ENCODE peak calls at places on chromosomes 13 and 19, in eight cellular contexts. L, S, I, E, Y, Z, M and U are unnamed samples.

GRCh38 chr13:57666554-57666953 is 35.0 kb downstream of the PCDH17 start:
- DNase-seq in S (no peak), L (no peak), I (no peak), Y (no peak), E (no peak), M (no peak), Z (no peak), U (no peak)

GRCh38 chr13:52924241-52925148 is 76.1 kb upstream of the PCDH8 start:
- DNase-seq in E (no peak), M (no peak), L (no peak), I (no peak), Y (no peak), Z (no peak), S (no peak), U (no peak)

GRCh38 chr19:3544742-3545668 is 6.0 kb downstream of the TEKTIP1 start:
- DNase-seq in M (peak; percentile 58), Z (peak; percentile 26), S (peak; percentile 82), I (peak; percentile 81), L (peak; percentile 74), E (peak; percentile 68), Y (peak; percentile 49), U (peak; percentile 92)

GRCh38 chr13:28049880-28050871 is 50.2 kb downstream of the FLT3 start:
- DNase-seq in I (no peak), S (no peak), E (no peak), Y (no peak), M (no peak), Z (no peak), L (no peak), U (no peak)

GRCh38 chr19:55053735-55054134 is 9.2 kb downstream of the RDH13 start:
- DNase-seq in Y (no peak), I (no peak), L (no peak), S (no peak), M (no peak), E (no peak), Z (no peak), U (no peak)

GRCh38 chr19:31177230-31177629 is 172.0 kb downstream of the TSHZ3 start:
- DNase-seq in M (peak; percentile 3), Y (no peak), S (no peak), E (no peak), I (no peak), Z (no peak), L (no peak), U (no peak)

GRCh38 chr19:42542791-42543190 is 14.5 kb upstream of the CEACAM1 start:
- DNase-seq in I (no peak), Y (no peak), L (no peak), Z (no peak), S (no peak), M (no peak), E (no peak), U (no peak)

GRCh38 chr13:97030705-97031452 is 36.6 kb upstream of the OXGR1 start:
- DNase-seq in Z (peak; percentile 61), S (no peak), L (no peak), M (peak; percentile 83), E (no peak), I (no peak), Y (peak; percentile 62), U (peak; percentile 17)

GRCh38 chr13:114077938-114078335 is 54.5 kb downstream of the RASA3 start:
- DNase-seq in Y (peak; percentile 75), E (peak; percentile 18), M (peak; percentile 74), I (no peak), L (no peak), Z (peak; percentile 40), S (peak; percentile 77), U (no peak)

GRCh38 chr13:101393140-101393539 is 23.2 kb downstream of the NALCN start:
- DNase-seq in Z (no peak), I (no peak), M (no peak), S (no peak), Y (no peak), E (no peak), L (no peak), U (no peak)

GRCh38 chr19:36081385-36081784 is 26.7 kb downstream of the WDR62 start:
- DNase-seq in L (peak; percentile 16), M (no peak), Z (peak; percentile 10), E (no peak), S (no peak), I (no peak), Y (peak; percentile 9), U (no peak)

GRCh38 chr19:45420356-45420755 is 3.4 kb downstream of the ERCC1 start:
- DNase-seq in S (no peak), I (no peak), L (no peak), Y (no peak), M (no peak), Z (no peak), E (no peak), U (no peak)

GRCh38 chr13:25802579-25802978 is 249.2 kb downstream of the SHISA2 start:
- DNase-seq in I (no peak), Y (no peak), M (no peak), S (no peak), L (no peak), E (no peak), Z (no peak), U (no peak)
- TF ChIP-seq CTCF in I (no peak), Y (no peak), M (no peak), S (no peak), L (no peak), E (no peak), Z (no peak), U (no peak)

GRCh38 chr19:51259348-51260245 is 8.7 kb downstream of the SIGLECL1 start:
- DNase-seq in L (peak; percentile 26), Z (peak; percentile 22), S (no peak), M (peak; percentile 54), E (no peak), I (peak; percentile 44), Y (peak; percentile 36), U (peak; percentile 60)
- TF ChIP-seq CTCF in L (peak; percentile 36), Z (peak; percentile 46), S (peak; percentile 11), M (peak; percentile 89), E (no peak), I (peak; percentile 61), Y (peak; percentile 77), U (peak; percentile 84)

GRCh38 chr19:56351208-56351607 is 36.6 kb upstream of the ZSCAN5A start:
- DNase-seq in M (no peak), E (no peak), Y (no peak), I (no peak), L (no peak), S (no peak), Z (no peak), U (no peak)

GRCh38 chr19:56347163-56347778 is 32.6 kb upstream of the ZSCAN5A start:
- DNase-seq in I (no peak), Y (no peak), E (no peak), M (no peak), L (no peak), Z (no peak), S (no peak), U (no peak)

GRCh38 chr19:56350416-56351045 is 35.9 kb upstream of the ZSCAN5A start:
- DNase-seq in Z (peak; percentile 41), I (peak; percentile 54), E (peak; percentile 67), M (peak; percentile 65), S (no peak), L (peak; percentile 74), Y (peak; percentile 62), U (peak; percentile 36)

GRCh38 chr19:56348289-56348877 is 33.7 kb upstream of the ZSCAN5A start:
- DNase-seq in I (no peak), Z (no peak), S (no peak), M (peak; percentile 13), Y (no peak), E (no peak), L (no peak), U (no peak)
- TF ChIP-seq CTCF in I (no peak), Z (peak; percentile 11), S (no peak), M (peak; percentile 37), Y (peak; percentile 23), E (no peak), L (no peak), U (peak; percentile 62)

GRCh38 chr19:16659832-16660708 is at the start of gene SMIM7:
- DNase-seq in M (peak; percentile 100), I (peak; percentile 99), Y (peak; percentile 98), L (peak; percentile 96), E (peak; percentile 99), S (peak; percentile 99), Z (peak; percentile 98), U (peak; percentile 98)
- TF ChIP-seq CTCF in M (peak; percentile 13), I (no peak), Y (no peak), L (peak; percentile 32), E (no peak), S (no peak), Z (peak; percentile 30), U (peak; percentile 38)

GRCh38 chr13:20118268-20119140 is 42.3 kb downstream of the GJA3 start:
- DNase-seq in L (peak; percentile 10), Y (peak; percentile 39), I (peak; percentile 47), E (peak; percentile 55), S (peak; percentile 87), M (peak; percentile 68), Z (no peak), U (peak; percentile 43)
- TF ChIP-seq CTCF in L (no peak), Y (no peak), I (no peak), E (no peak), S (no peak), M (no peak), Z (no peak), U (no peak)

DNA sequence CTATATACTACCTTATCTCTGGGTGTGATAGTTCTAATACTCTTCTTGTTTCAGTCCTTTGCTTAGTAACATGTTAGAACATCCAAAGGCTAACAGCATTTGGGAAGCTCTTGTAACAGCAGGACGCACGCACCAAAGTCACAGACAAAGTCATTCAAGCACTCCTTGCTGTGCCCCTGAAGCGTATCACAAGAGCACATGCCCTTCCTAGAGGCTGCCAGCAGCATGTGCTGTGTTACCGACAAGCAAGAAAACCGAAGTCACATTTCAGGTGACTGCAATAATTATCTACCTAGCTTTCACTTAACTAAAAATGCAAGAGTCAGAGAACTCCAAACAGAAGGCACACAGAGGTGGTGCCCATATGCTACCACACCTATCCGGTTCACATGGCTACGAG is 194.1 kb downstream of the KLF12 start:
- DNase-seq in Z (no peak), Y (no peak), L (no peak), I (no peak), E (no peak), S (no peak), M (no peak), U (no peak)
- TF ChIP-seq CTCF in Z (no peak), Y (no peak), L (no peak), I (no peak), E (no peak), S (no peak), M (no peak), U (no peak)